ENCODE peak calls at places on chromosomes 3 and 15, in four cellular contexts. U is HepG2, V is A549, G is K562. C is an unnamed sample.

GRCh38 chr3:71244153-71245051 is 339.1 kb downstream of the FOXP1 start:
- DNase-seq in U (no peak), V (no peak), G (no peak), C (no peak)

GRCh38 chr3:123444023-123444422 is 4.9 kb downstream of the ADCY5 start:
- DNase-seq in U (no peak), V (no peak), G (no peak), C (no peak)

GRCh38 chr3:63967675-63968611 is 55.4 kb downstream of the PSMD6 start:
- DNase-seq in U (peak), V (no peak), G (no peak), C (no peak)

GRCh38 chr3:50237133-50237651 is 1.2 kb downstream of the GNAI2 start:
- DNase-seq in U (no peak), V (no peak), G (no peak), C (peak)

GRCh38 chr3:195540526-195540925 is 2.6 kb downstream of the PPP1R2 start:
- DNase-seq in U (no peak), V (no peak), G (no peak), C (no peak)

GRCh38 chr3:146895026-146895749 is 290.0 kb upstream of the PLSCR5 start:
- DNase-seq in U (no peak), V (no peak), G (no peak), C (no peak)

GRCh38 chr3:52244061-52244628 is 1.4 kb upstream of the PPM1M start:
- DNase-seq in U (no peak), V (no peak), G (no peak), C (no peak)

GRCh38 chr3:138348950-138349739 is 766 bp downstream of the MRAS start:
- DNase-seq in U (peak), V (peak), G (peak), C (peak)

GRCh38 chr3:12286927-12287726 is 1.7 kb upstream of the PPARG start:
- DNase-seq in U (no peak), V (no peak), G (no peak), C (peak)

GRCh38 chr3:181880339-181880738 is 168.6 kb downstream of the SOX2 start:
- DNase-seq in U (no peak), V (no peak), G (no peak), C (no peak)

GRCh38 chr15:62958528-62958927 is 84.0 kb upstream of the TPM1 start:
- DNase-seq in U (no peak), V (no peak), G (no peak), C (no peak)

GRCh38 chr3:13419356-13420050 is 619 bp downstream of the NUP210 start:
- DNase-seq in U (no peak), V (peak), G (peak), C (peak)

GRCh38 chr3:94226058-94226457 is 163.2 kb downstream of the NSUN3 start:
- DNase-seq in U (no peak), V (no peak), G (no peak), C (no peak)

GRCh38 chr3:125602752-125603649 is 7.7 kb upstream of the OSBPL11 start:
- DNase-seq in U (no peak), V (no peak), G (no peak), C (no peak)

GRCh38 chr3:177538743-177539730 is 341.8 kb upstream of the TBL1XR1 start:
- DNase-seq in U (peak), V (no peak), G (no peak), C (no peak)

GRCh38 chr3:25074151-25074550 is 353.9 kb upstream of the RARB start:
- DNase-seq in U (no peak), V (no peak), G (no peak), C (no peak)

GRCh38 chr3:36904641-36905040 is 40.2 kb downstream of the TRANK1 start:
- DNase-seq in U (peak), V (no peak), G (no peak), C (peak)

GRCh38 chr3:25563601-25564000 is 101.1 kb downstream of the TOP2B start:
- DNase-seq in U (no peak), V (no peak), G (no peak), C (no peak)

GRCh38 chr15:71921191-71921590 is 110.8 kb downstream of the NR2E3 start:
- DNase-seq in U (no peak), V (no peak), G (no peak), C (no peak)

GRCh38 chr3:35393916-35394315 is 245.4 kb upstream of the ARPP21 start:
- DNase-seq in U (no peak), V (no peak), G (no peak), C (no peak)

GRCh38 chr3:51393096-51393495 is 2.0 kb downstream of the RBM15B start:
- DNase-seq in U (no peak), V (no peak), G (no peak), C (no peak)

GRCh38 chr15:41805711-41806110 is 22.2 kb upstream of the JMJD7 start:
- DNase-seq in U (no peak), V (no peak), G (no peak), C (no peak)

GRCh38 chr15:101498731-101499480 is 9.4 kb upstream of the PCSK6 start:
- DNase-seq in U (no peak), V (no peak), G (no peak), C (no peak)

GRCh38 chr3:55089211-55089610 is 161.4 kb upstream of the LRTM1 start:
- DNase-seq in U (no peak), V (no peak), G (no peak), C (no peak)

GRCh38 chr3:28989646-28990089 is 291.2 kb upstream of the RBMS3 start:
- DNase-seq in U (no peak), V (no peak), G (no peak), C (no peak)

GRCh38 chr3:13572926-13573623 is 24.1 kb downstream of the FBLN2 start:
- DNase-seq in U (no peak), V (no peak), G (no peak), C (no peak)

GRCh38 chr15:93288718-93289117 is 199.7 kb upstream of the RGMA start:
- DNase-seq in U (no peak), V (no peak), G (no peak), C (no peak)

GRCh38 chr3:127716334-127716733 is 43.6 kb downstream of the ABTB1 start:
- DNase-seq in U (no peak), V (no peak), G (no peak), C (no peak)

GRCh38 chr15:66912001-66912400 is 153.4 kb upstream of the SMAD3 start:
- DNase-seq in U (no peak), V (no peak), G (no peak), C (no peak)

GRCh38 chr3:45656575-45657363 is 32.4 kb upstream of the SACM1L start:
- DNase-seq in U (peak), V (peak), G (peak), C (peak)

GRCh38 chr3:32733631-32734229 is 48.7 kb downstream of the CNOT10 start:
- DNase-seq in U (peak), V (peak), G (peak), C (no peak)

GRCh38 chr3:151169700-151170224 is 33.3 kb downstream of the GPR171 start:
- DNase-seq in U (no peak), V (no peak), G (no peak), C (no peak)

GRCh38 chr3:136270179-136270578 is 20.0 kb downstream of the PCCB start:
- DNase-seq in U (no peak), V (no peak), G (no peak), C (no peak)

GRCh38 chr3:183500349-183500748 is 55.2 kb downstream of the KLHL6 start:
- DNase-seq in U (no peak), V (no peak), G (no peak), C (no peak)

GRCh38 chr3:69739204-69740102 is at the start of gene MITF:
- DNase-seq in U (peak), V (peak), G (peak), C (peak)

GRCh38 chr3:66372681-66373350 is 128.0 kb downstream of the LRIG1 start:
- DNase-seq in U (peak), V (no peak), G (no peak), C (peak)

GRCh38 chr3:126474498-126475410 is 937 bp downstream of the ZXDC start:
- DNase-seq in U (no peak), V (peak), G (no peak), C (peak)

GRCh38 chr3:123285066-123285465 is 83.3 kb downstream of the SEC22A start:
- DNase-seq in U (no peak), V (no peak), G (no peak), C (no peak)

DNA sequence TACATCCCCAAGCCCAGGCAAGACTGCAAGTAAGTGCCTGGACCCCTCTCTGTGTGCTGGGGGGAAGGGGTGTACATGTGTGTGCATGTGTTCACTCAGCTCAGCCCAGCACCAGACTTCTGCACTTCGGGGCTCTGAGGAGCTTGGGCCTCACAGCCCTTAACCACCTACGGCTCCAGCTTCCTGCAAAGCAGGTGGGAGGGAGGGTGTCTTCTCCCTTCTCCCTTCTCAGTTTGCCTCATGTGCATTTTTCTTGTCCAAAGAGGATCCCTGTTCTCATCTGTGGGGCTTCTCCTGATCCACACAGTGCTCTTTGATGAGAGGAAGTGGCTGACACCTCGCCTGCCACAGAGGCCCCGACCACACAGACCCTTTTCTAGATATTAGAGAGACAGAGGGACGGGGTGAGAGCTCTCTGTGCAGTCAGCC is 69.3 kb downstream of the MESD start:
- DNase-seq in U (no peak), V (no peak), G (no peak), C (no peak)
- TF ChIP-seq NR3C1 in U (no peak), V (no peak), G (no peak), C (no peak)

DNA sequence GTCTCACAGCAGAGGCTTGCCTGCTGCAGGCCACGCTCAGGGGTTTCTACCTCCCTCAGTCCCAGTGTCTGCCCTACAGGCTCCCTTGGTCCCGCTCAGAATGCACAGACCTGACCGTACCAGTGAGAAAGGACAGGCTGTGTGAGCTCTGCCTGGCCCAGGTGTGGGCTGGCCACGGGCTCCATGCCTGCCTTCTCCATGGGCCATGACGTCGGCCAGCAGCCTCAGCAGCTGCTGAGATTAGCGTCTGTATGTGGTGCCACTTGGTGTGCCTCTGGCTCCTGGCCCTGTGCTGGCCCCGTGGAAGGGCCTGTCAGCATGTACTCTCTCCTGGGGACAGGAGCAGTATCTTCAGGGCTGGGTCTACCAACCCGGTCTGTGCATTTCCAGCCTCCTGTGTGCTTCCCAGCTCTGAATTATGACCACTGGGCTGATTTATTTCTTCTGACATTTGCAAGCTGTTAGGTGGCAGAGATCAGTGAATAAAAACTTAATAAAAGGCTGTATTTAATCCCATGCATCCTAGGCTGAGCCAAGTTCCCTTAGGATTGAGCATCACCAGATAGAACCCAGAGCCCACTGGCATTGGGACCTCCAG is 25.7 kb downstream of the KLF13 start:
- DNase-seq in U (no peak), V (no peak), G (no peak), C (no peak)
- TF ChIP-seq USF2 in U (no peak), V (no peak), G (no peak), C (no peak)

GRCh38 chr3:60395173-60395762 is 856.0 kb downstream of the FHIT start:
- DNase-seq in U (no peak), V (no peak), G (no peak), C (no peak)

GRCh38 chr3:60402951-60403350 is 848.3 kb downstream of the FHIT start:
- DNase-seq in U (no peak), V (no peak), G (no peak), C (no peak)

GRCh38 chr3:60399861-60400845 is 851.1 kb downstream of the FHIT start:
- DNase-seq in U (no peak), V (no peak), G (no peak), C (no peak)

GRCh38 chr3:60403866-60404265 is 847.4 kb downstream of the FHIT start:
- DNase-seq in U (no peak), V (no peak), G (no peak), C (no peak)

DNA sequence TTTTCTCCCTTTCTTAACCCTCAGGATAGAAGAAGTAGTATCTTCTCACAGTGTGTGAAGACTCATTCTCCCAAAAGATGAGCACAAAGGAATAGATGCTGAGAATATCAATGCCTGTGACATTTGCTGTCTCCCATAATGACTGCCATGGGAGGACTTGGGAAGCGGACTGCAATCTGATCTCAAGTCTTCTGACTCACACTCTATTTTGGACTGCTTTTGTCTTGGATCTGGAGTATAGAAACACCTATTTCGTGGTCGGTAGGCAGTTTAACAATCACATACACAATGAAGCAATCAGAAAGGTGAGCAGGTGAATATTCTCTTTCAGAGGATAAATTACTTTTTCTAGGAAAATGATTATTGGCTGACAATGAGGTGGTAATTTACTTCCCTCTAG is 852.0 kb downstream of the FHIT start:
- DNase-seq in U (no peak), V (no peak), G (no peak), C (no peak)
- TF ChIP-seq HMGXB4 in U (no peak), V (no peak), G (no peak), C (no peak)

GRCh38 chr3:187223799-187224198 is 26.5 kb downstream of the RTP1 start:
- DNase-seq in U (no peak), V (no peak), G (no peak), C (no peak)
- TF ChIP-seq NR3C1 in U (no peak), V (no peak), G (no peak), C (no peak)

GRCh38 chr15:77375133-77375532 is 44.8 kb downstream of the PEAK1 start:
- DNase-seq in U (no peak), V (no peak), G (no peak), C (no peak)
- TF ChIP-seq USF2 in U (no peak), V (no peak), G (no peak), C (no peak)

GRCh38 chr15:67918205-67918861 is 78.5 kb upstream of the RNU6-1 start:
- DNase-seq in U (no peak), V (no peak), G (no peak), C (no peak)
- TF ChIP-seq HMGXB4 in U (no peak), V (no peak), G (no peak), C (no peak)

DNA sequence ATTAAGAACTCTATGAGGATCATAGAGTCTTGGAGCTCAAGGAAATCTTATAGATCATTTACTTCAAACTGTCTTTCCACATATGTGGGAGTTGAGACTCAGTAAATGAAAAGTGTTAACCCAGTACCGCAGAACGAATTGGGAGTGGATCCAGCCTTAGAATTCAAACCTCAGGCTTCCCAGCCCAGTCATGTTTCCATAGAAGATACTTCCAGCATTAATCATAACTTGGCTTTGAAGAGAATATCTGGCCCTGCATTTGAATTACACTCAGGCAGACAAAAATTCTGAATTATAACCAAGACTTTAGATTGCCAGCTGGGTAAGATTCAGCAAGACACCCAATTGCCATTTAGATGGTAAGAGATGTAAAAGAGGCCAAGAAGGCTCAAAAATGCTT is 972.0 kb downstream of the TUSC7 start:
- DNase-seq in U (no peak), V (no peak), G (no peak), C (no peak)
- TF ChIP-seq NR3C1 in U (no peak), V (no peak), G (no peak), C (no peak)

GRCh38 chr15:39411102-39411989 is 169.5 kb upstream of the THBS1 start:
- DNase-seq in U (no peak), V (no peak), G (no peak), C (no peak)
- TF ChIP-seq USF2 in U (no peak), V (no peak), G (no peak), C (no peak)

C was measured in WTC11.